ENCODE peak calls at places on chromosome 11, in four cellular contexts. E is OCI-LY7, N is sigmoid colon, K is substantia nigra. J is an unnamed sample.

GRCh38 chr11:103637250-103637649 is 399.2 kb upstream of the DDI1 start:
- DNase-seq in N (no peak), K (no peak), E (no peak), J (no peak)

GRCh38 chr11:66593650-66594049 is 665 bp downstream of the CCS start:
- DNase-seq in K (no peak), E (no peak), N (no peak), J (no peak)

GRCh38 chr11:26632691-26633159 is 60.7 kb upstream of the MUC15 start:
- DNase-seq in K (no peak), N (no peak), E (no peak), J (no peak)

GRCh38 chr11:47057374-47057773 is 119.3 kb downstream of the ARFGAP2 start:
- DNase-seq in E (no peak), K (no peak), N (no peak), J (no peak)

GRCh38 chr11:86063536-86063935 is 5.3 kb downstream of the PICALM start:
- DNase-seq in N (no peak), E (no peak), K (no peak), J (no peak)

GRCh38 chr11:126654886-126655806 is 299.7 kb downstream of the ST3GAL4 start:
- DNase-seq in N (no peak), K (no peak), E (no peak), J (no peak)

GRCh38 chr11:76524919-76525318 is 80.1 kb downstream of the EMSY start:
- DNase-seq in K (no peak), N (no peak), E (no peak), J (peak)

GRCh38 chr11:96254087-96254486 is 88.9 kb downstream of the MAML2 start:
- DNase-seq in K (no peak), E (peak), N (no peak), J (no peak)

GRCh38 chr11:134414772-134415765 is 3.0 kb upstream of the B3GAT1 start:
- DNase-seq in N (no peak), E (peak), K (peak), J (no peak)

GRCh38 chr11:120270386-120270785 is 30.4 kb downstream of the POU2F3 start:
- DNase-seq in K (no peak), E (no peak), N (no peak), J (no peak)

GRCh38 chr11:99505319-99505718 is 484.6 kb downstream of the CNTN5 start:
- DNase-seq in K (no peak), E (no peak), N (no peak), J (no peak)

GRCh38 chr11:34068098-34068497 is 16.6 kb downstream of the CAPRIN1 start:
- DNase-seq in E (no peak), K (no peak), N (no peak), J (no peak)

GRCh38 chr11:71301858-71302533 is 49.6 kb upstream of the SHANK2 start:
- DNase-seq in K (no peak), E (no peak), N (peak), J (no peak)

GRCh38 chr11:102680945-102681344 is 24.6 kb downstream of the MMP27 start:
- DNase-seq in K (no peak), E (no peak), N (peak), J (no peak)

GRCh38 chr11:102886999-102887398 is 12.2 kb upstream of the MMP12 start:
- DNase-seq in E (no peak), K (no peak), N (no peak), J (no peak)

GRCh38 chr11:84420261-84420660 is 1134.1 kb upstream of the CCDC90B start:
- DNase-seq in N (no peak), K (no peak), E (no peak), J (no peak)

GRCh38 chr11:16986434-16987204 is 27.6 kb downstream of the PLEKHA7 start:
- DNase-seq in K (no peak), E (peak), N (no peak), J (no peak)

GRCh38 chr11:45920531-45921477 is 1.7 kb upstream of the LARGE2 start:
- DNase-seq in N (peak), E (no peak), K (no peak), J (no peak)

GRCh38 chr11:34259087-34259486 is 98.7 kb downstream of the ABTB2 start:
- DNase-seq in K (no peak), N (no peak), E (no peak), J (no peak)

GRCh38 chr11:63915961-63916836 is 765 bp downstream of the RCOR2 start:
- DNase-seq in E (peak), K (peak), N (no peak), J (no peak)

GRCh38 chr11:34626393-34626792 is 5.5 kb downstream of the EHF start:
- DNase-seq in K (no peak), E (no peak), N (no peak), J (no peak)

GRCh38 chr11:30585892-30586250 is 282 bp downstream of the MPPED2 start:
- DNase-seq in K (peak), E (no peak), N (peak), J (no peak)

GRCh38 chr11:86699036-86699791 is 26.8 kb upstream of the ME3 start:
- DNase-seq in E (no peak), K (no peak), N (no peak), J (no peak)

GRCh38 chr11:133810179-133810550 is 35.1 kb downstream of the SPATA19 start:
- DNase-seq in E (no peak), N (no peak), K (peak), J (no peak)

GRCh38 chr11:57474751-57475115 is 14.4 kb downstream of the RTN4RL2 start:
- DNase-seq in E (no peak), N (no peak), K (no peak), J (no peak)

GRCh38 chr11:126415128-126415527 is 59.6 kb downstream of the ST3GAL4 start:
- DNase-seq in E (no peak), K (peak), N (peak), J (no peak)

GRCh38 chr11:32809313-32809712 is 14.9 kb upstream of the CCDC73 start:
- DNase-seq in N (peak), K (peak), E (peak), J (no peak)

GRCh38 chr11:6572215-6572614 is 31.2 kb downstream of the RRP8 start:
- DNase-seq in N (no peak), K (no peak), E (no peak), J (peak)

GRCh38 chr11:33753304-33753703 is 17.1 kb upstream of the CD59 start:
- DNase-seq in K (no peak), E (no peak), N (no peak), J (no peak)

GRCh38 chr11:44596541-44597276 is 31.2 kb downstream of the CD82 start:
- DNase-seq in N (no peak), E (peak), K (no peak), J (no peak)

GRCh38 chr11:84800755-84801346 is 826.3 kb downstream of the DLG2 start:
- DNase-seq in K (no peak), N (no peak), E (no peak), J (no peak)

GRCh38 chr11:2375964-2376551 is 1.1 kb upstream of the CD81 start:
- DNase-seq in N (no peak), E (no peak), K (no peak), J (no peak)
- H3K27ac ChIP-seq in N (peak), E (no peak), K (no peak), J (no peak)

GRCh38 chr11:73152861-73153483 is 10.9 kb upstream of the FCHSD2 start:
- DNase-seq in N (peak), K (no peak), E (peak), J (no peak)
- H3K27ac ChIP-seq in N (peak), K (no peak), E (peak), J (no peak)

DNA sequence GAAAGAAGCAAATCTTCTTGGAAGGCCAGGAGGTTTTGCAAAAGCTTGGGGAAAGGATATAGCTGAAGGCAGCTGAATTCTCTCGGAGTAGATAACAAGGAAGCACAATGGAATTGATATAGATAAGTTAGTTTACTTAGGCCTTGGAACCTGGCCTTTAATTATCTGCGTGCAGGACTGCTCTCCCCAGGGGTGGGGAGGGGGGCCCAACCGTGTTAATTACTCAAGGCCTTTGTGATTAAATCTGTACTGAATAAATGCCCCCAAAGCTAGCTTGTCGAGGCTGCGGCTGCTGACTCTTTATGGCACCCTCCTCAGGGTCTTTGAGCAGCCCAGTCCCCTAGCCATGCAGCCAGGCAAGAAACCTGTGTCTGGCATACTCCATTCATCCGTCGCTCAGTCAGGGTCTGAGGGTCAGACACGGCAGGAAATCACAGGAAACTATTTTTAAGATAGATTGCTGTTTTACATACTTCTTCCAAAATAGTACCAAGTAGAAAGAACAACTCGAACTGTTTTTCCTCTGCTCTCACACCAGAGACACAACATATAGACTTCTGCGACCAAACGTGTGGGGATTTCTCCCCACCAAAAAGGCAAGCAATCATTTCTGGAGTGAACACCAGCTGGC is 36.5 kb downstream of the MS4A2 start:
- DNase-seq in K (no peak), E (peak), N (no peak), J (no peak)
- H3K27ac ChIP-seq in K (no peak), E (peak), N (no peak), J (no peak)

GRCh38 chr11:69280994-69281393 is 13.0 kb upstream of the MYEOV start:
- DNase-seq in N (no peak), K (no peak), E (no peak), J (peak)
- H3K27ac ChIP-seq in N (no peak), K (no peak), E (no peak), J (peak)

GRCh38 chr11:107457205-107457557 is 444 bp downstream of the CWF19L2 start:
- DNase-seq in N (no peak), K (no peak), E (peak), J (no peak)
- H3K27ac ChIP-seq in N (peak), K (peak), E (peak), J (peak)

GRCh38 chr11:125110506-125110905 is 920 bp downstream of the TMEM218 start:
- DNase-seq in K (no peak), E (peak), N (no peak), J (no peak)
- H3K27ac ChIP-seq in K (no peak), E (no peak), N (no peak), J (peak)

GRCh38 chr11:73530109-73530508 is 67.8 kb downstream of the FAM168A start:
- DNase-seq in E (peak), N (no peak), K (no peak), J (no peak)

GRCh38 chr11:73528013-73528412 is 69.9 kb downstream of the FAM168A start:
- DNase-seq in E (no peak), K (no peak), N (no peak), J (no peak)

GRCh38 chr11:73528877-73529530 is 68.9 kb downstream of the FAM168A start:
- DNase-seq in N (no peak), K (peak), E (no peak), J (no peak)

GRCh38 chr11:73525611-73526010 is 72.3 kb downstream of the FAM168A start:
- DNase-seq in E (no peak), N (no peak), K (no peak), J (no peak)

DNA sequence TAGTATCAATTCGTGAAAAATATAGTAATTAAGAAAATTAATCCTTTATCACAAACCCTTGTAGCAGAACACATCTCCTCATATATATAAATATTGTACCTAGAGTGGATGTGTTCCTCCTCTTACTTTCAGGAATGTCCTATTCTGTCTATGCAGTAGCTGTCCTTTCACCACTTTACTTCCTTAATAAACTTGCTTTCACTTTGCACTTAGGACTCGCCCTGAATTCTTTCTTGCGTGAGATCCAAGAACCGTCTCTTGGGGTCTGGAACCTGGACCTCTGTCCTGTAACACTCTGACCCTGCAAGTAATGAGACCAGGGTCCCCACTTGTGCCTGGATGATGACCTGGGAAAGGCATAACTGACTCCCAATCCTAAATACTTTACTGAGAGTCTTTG is 69.5 kb downstream of the FAM168A start:
- DNase-seq in E (no peak), N (no peak), K (no peak), J (no peak)
- H3K27ac ChIP-seq in E (no peak), N (peak), K (peak), J (no peak)

GRCh38 chr11:121459413-121460041 is 6.8 kb upstream of the SORL1-AS1 start:
- DNase-seq in N (no peak), K (no peak), E (no peak), J (no peak)
- H3K27ac ChIP-seq in N (peak), K (peak), E (peak), J (no peak)

J was measured in epithelial cell of prostate.